ENCODE peak calls at places on chromosomes 5 and 9, in five cellular contexts. P is tibial nerve, W is mucosa of descending colon, G is psoas muscle, S is uterus. H is an unnamed sample.

GRCh38 chr5:107184066-107184465 is 486.7 kb downstream of the EFNA5 start:
- DNase-seq in G (no peak), S (no peak), P (no peak), W (no peak), H (no peak)

GRCh38 chr9:120708526-120709224 is 5.6 kb downstream of the MEGF9 start:
- DNase-seq in P (no peak), S (no peak), W (no peak), G (no peak), H (no peak)

GRCh38 chr5:86500947-86501346 is 116.8 kb upstream of the COX7C start:
- DNase-seq in S (no peak), P (no peak), G (no peak), W (no peak), H (peak)

GRCh38 chr9:89038354-89039091 is 47.3 kb downstream of the S1PR3 start:
- DNase-seq in S (peak), P (peak), G (no peak), W (peak), H (no peak)

GRCh38 chr9:120439147-120439546 is 140.8 kb downstream of the CDK5RAP2 start:
- DNase-seq in P (no peak), S (no peak), W (no peak), G (no peak), H (peak)

GRCh38 chr5:78829811-78830499 is 155.2 kb downstream of the ARSB start:
- DNase-seq in G (peak), P (peak), S (peak), W (peak), H (no peak)

GRCh38 chr5:73911761-73912393 is 285.9 kb downstream of the ARHGEF28 start:
- DNase-seq in S (no peak), G (no peak), P (no peak), W (no peak), H (no peak)

GRCh38 chr9:22158983-22159382 is 149.9 kb upstream of the CDKN2B start:
- DNase-seq in G (no peak), S (peak), W (peak), P (peak), H (no peak)

GRCh38 chr5:87453801-87454200 is 41.1 kb upstream of the CCNH start:
- DNase-seq in W (no peak), S (no peak), P (no peak), G (no peak), H (no peak)

GRCh38 chr9:76987594-76988200 is 31.8 kb upstream of the FOXB2 start:
- DNase-seq in W (peak), P (no peak), S (no peak), G (no peak), H (peak)

GRCh38 chr5:137283801-137284200 is 215.3 kb downstream of the SPOCK1 start:
- DNase-seq in G (no peak), W (no peak), P (no peak), S (no peak), H (no peak)

GRCh38 chr5:74643160-74643562 is 2.6 kb upstream of the ENC1 start:
- DNase-seq in P (no peak), W (no peak), S (no peak), G (no peak), H (no peak)

GRCh38 chr5:142680605-142681259 is 5.2 kb downstream of the FGF1 start:
- DNase-seq in S (no peak), G (no peak), P (no peak), W (peak), H (no peak)

GRCh38 chr9:15834541-15834940 is 281.7 kb downstream of the CCDC171 start:
- DNase-seq in G (no peak), S (no peak), W (no peak), P (no peak), H (no peak)

GRCh38 chr5:143262393-143263174 is 140.9 kb downstream of the NR3C1 start:
- DNase-seq in G (no peak), S (no peak), P (no peak), W (no peak), H (no peak)

GRCh38 chr9:12680341-12680740 is 12.8 kb upstream of the TYRP1 start:
- DNase-seq in W (no peak), G (no peak), P (no peak), S (no peak), H (no peak)

DNA sequence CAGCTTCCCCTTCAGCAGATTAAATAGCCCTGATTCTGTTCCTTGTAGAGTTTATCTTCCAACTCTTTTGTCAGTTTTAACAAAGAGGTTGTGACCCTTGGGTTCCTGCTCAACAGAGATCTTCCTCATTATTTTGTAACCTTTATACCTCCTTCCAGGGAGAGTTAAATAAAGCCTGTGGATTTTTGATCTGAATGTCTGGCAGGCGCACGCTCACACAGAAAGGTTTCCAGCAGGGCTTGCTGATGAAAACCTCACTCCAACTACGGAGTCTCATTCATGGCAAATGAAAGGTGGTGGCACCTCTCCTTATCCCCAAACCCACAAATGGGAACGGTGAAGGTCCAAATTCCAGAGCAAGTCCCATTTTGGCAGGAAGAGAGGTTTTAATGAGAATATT is 129.0 kb downstream of the SREK1 start:
- DNase-seq in G (no peak), P (no peak), S (no peak), W (no peak), H (peak)
- H3K4me3 ChIP-seq in G (no peak), P (no peak), S (no peak), W (no peak), H (peak)

GRCh38 chr5:127290946-127291763 is 559 bp downstream of the MEGF10 start:
- DNase-seq in P (no peak), W (peak), G (peak), S (no peak), H (peak)
- H3K4me3 ChIP-seq in P (peak), W (no peak), G (peak), S (peak), H (peak)

DNA sequence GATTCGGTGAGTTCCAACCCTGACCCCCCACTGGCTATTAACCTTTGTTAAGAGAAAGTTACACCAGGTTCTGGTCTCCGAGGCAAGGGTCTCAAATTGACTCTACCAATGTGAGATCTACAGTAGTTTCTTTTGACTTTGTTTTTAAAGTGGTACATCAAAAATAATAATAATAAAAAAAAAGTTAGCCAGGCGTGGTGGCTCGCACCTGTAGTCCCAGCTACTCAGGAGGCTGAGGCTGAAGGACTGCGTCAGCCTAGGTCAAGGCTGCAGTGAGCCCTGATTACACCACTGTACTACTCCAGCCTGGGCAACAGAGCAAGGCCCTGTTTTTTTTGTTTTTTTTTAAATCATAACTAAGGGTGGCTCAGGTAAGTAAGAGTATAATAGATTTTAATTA is 1.0 kb upstream of the KLF9 start:
- DNase-seq in P (no peak), G (no peak), S (no peak), W (no peak), H (no peak)
- H3K4me3 ChIP-seq in P (peak), G (peak), S (no peak), W (no peak), H (no peak)

GRCh38 chr9:1087120-1087881 is 37.1 kb downstream of the DMRT2 start:
- DNase-seq in W (no peak), S (no peak), P (no peak), G (no peak), H (no peak)

GRCh38 chr9:1086517-1086916 is 36.4 kb downstream of the DMRT2 start:
- DNase-seq in G (no peak), S (no peak), P (no peak), W (no peak), H (no peak)

GRCh38 chr9:1077616-1078015 is 27.5 kb downstream of the DMRT2 start:
- DNase-seq in W (no peak), G (no peak), P (no peak), S (no peak), H (no peak)

GRCh38 chr9:1083325-1083913 is 33.3 kb downstream of the DMRT2 start:
- DNase-seq in P (peak), W (peak), S (peak), G (peak), H (no peak)
- H3K4me3 ChIP-seq in P (peak), W (no peak), S (peak), G (peak), H (no peak)

GRCh38 chr9:37037744-37038640 is 3.9 kb upstream of the PAX5 start:
- DNase-seq in G (peak), S (no peak), P (no peak), W (peak), H (peak)
- H3K4me3 ChIP-seq in G (peak), S (peak), P (peak), W (no peak), H (peak)

H was measured in neural progenitor cell.